ENCODE peak calls at places on chromosomes 1 and 21, in eight cellular contexts. T, Q, Y, V, U, W, H and E are unnamed samples. For H3K4me1, the result is how much of the 10 kb centered on the place peaks cover.

GRCh38 chr1:181516706-181517105 is 33.4 kb downstream of the CACNA1E start:
- DNase-seq in V (no peak), U (no peak), T (no peak), Y (no peak), Q (no peak), W (no peak), H (no peak), E (no peak)

GRCh38 chr1:206082831-206083695 is 30.1 kb downstream of the RHEX start:
- DNase-seq in V (no peak), W (peak), Q (no peak), U (no peak), Y (no peak), T (no peak), H (no peak), E (no peak)

GRCh38 chr1:1858382-1859086 is 32.4 kb downstream of the GNB1 start:
- DNase-seq in Q (peak), W (no peak), Y (peak), T (peak), U (peak), H (peak), V (peak), E (peak)

GRCh38 chr1:178573330-178573729 is 60.4 kb downstream of the TEX35 start:
- DNase-seq in U (no peak), W (no peak), T (no peak), V (no peak), Y (no peak), Q (no peak), H (no peak), E (no peak)

GRCh38 chr21:37532868-37533780 is 166.6 kb downstream of the DYRK1A start:
- DNase-seq in Q (no peak), Y (peak), T (no peak), H (no peak), U (no peak), V (no peak), W (no peak), E (no peak)

GRCh38 chr1:59361766-59362165 is 64.9 kb downstream of the FGGY start:
- DNase-seq in Q (no peak), U (no peak), T (no peak), H (peak), Y (no peak), W (no peak), V (no peak), E (no peak)

GRCh38 chr1:41622402-41622801 is 137.9 kb upstream of the EDN2 start:
- DNase-seq in U (no peak), Y (peak), W (no peak), H (no peak), Q (no peak), T (no peak), V (no peak), E (no peak)

GRCh38 chr1:156368889-156369684 is at the start of gene RHBG:
- DNase-seq in Y (peak), U (peak), Q (no peak), H (peak), V (peak), W (no peak), T (no peak), E (no peak)

GRCh38 chr1:103220503-103221095 is 112.3 kb upstream of the COL11A1 start:
- DNase-seq in V (no peak), Q (no peak), T (no peak), W (no peak), H (no peak), U (no peak), Y (peak), E (no peak)

GRCh38 chr1:91282695-91283420 is 121.8 kb downstream of the HFM1 start:
- DNase-seq in Q (peak), T (peak), H (no peak), W (peak), V (peak), Y (peak), U (no peak), E (peak)

GRCh38 chr1:114116086-114116485 is 37.6 kb downstream of the SYT6 start:
- DNase-seq in V (no peak), U (no peak), Y (no peak), W (no peak), H (no peak), T (no peak), Q (no peak), E (no peak)
- H3K4me1 ChIP-seq in V (under half), U (under half), Y (under half), W (under half), H (under half), T (under half), Q (under half), E (under half)

GRCh38 chr1:173917635-173918493 is 737 bp upstream of the SERPINC1 start:
- DNase-seq in H (no peak), T (no peak), W (no peak), V (no peak), U (no peak), Q (no peak), Y (no peak), E (no peak)
- H3K4me3 ChIP-seq in H (no peak), T (no peak), W (no peak), V (no peak), U (no peak), Q (no peak), Y (no peak), E (no peak)

GRCh38 chr1:9845914-9846313 is 22.1 kb upstream of the CLSTN1 start:
- DNase-seq in U (peak), W (no peak), Q (no peak), T (no peak), H (no peak), V (no peak), Y (no peak), E (no peak)

GRCh38 chr1:9844106-9844505 is 20.3 kb upstream of the CLSTN1 start:
- DNase-seq in T (no peak), Y (no peak), U (no peak), W (no peak), Q (no peak), H (no peak), V (no peak), E (no peak)

GRCh38 chr1:9843576-9843945 is 19.8 kb upstream of the CLSTN1 start:
- DNase-seq in T (no peak), Y (no peak), V (no peak), Q (no peak), W (no peak), H (no peak), U (no peak), E (no peak)

GRCh38 chr1:9842781-9843575 is 19.2 kb upstream of the CLSTN1 start:
- DNase-seq in U (no peak), H (peak), Q (no peak), Y (no peak), T (no peak), W (no peak), V (no peak), E (no peak)

GRCh38 chr1:9844746-9845145 is 21.0 kb upstream of the CLSTN1 start:
- DNase-seq in U (no peak), T (no peak), H (no peak), Q (no peak), Y (no peak), V (no peak), W (no peak), E (no peak)
- H3K4me1 ChIP-seq in U (under half), T (under half), H (half or more), Q (under half), Y (under half), V (under half), W (under half), E (under half)

DNA sequence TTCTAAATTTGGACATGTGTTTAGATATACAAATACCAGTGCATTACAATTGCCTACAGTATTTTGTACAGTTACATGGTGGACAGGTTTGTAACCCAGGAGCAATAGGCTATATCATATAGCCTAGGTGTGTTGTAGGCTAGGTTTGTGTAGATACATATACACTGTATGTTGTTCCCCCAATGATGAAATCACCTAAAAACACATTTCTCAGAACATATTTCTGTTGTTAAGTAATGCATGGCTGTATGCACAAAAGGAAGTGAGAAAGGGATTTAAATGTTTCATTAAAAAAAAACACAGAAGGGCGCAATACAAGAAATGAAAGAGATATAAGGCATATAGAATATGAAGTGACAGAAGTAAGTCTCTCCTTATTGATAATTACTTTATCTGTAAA is 32.0 kb downstream of the S100B start:
- DNase-seq in T (no peak), V (no peak), Q (no peak), Y (no peak), H (no peak), W (no peak), U (no peak), E (no peak)
- H3K4me3 ChIP-seq in T (no peak), V (no peak), Q (no peak), Y (no peak), H (no peak), W (no peak), U (no peak), E (no peak)

GRCh38 chr21:32520885-32521735 is 64.2 kb downstream of the TCP10L start:
- DNase-seq in T (peak), H (peak), V (no peak), Y (peak), U (peak), Q (peak), W (no peak), E (peak)
- H3K4me1 ChIP-seq in T (under half), H (half or more), V (under half), Y (under half), U (under half), Q (under half), W (under half), E (under half)

GRCh38 chr1:66341446-66342089 is 192.4 kb upstream of the SGIP1 start:
- DNase-seq in W (no peak), Q (no peak), H (no peak), Y (no peak), U (no peak), T (no peak), V (no peak), E (no peak)

GRCh38 chr1:66337249-66337648 is 196.7 kb upstream of the SGIP1 start:
- DNase-seq in Q (no peak), Y (no peak), W (no peak), H (no peak), V (no peak), U (no peak), T (no peak), E (no peak)

GRCh38 chr1:66336641-66336991 is 197.3 kb upstream of the SGIP1 start:
- DNase-seq in U (no peak), W (no peak), V (no peak), Q (no peak), H (no peak), T (no peak), Y (no peak), E (no peak)

GRCh38 chr1:66342707-66343106 is 191.2 kb upstream of the SGIP1 start:
- DNase-seq in Y (no peak), U (no peak), Q (no peak), H (no peak), W (no peak), T (no peak), V (no peak), E (no peak)

DNA sequence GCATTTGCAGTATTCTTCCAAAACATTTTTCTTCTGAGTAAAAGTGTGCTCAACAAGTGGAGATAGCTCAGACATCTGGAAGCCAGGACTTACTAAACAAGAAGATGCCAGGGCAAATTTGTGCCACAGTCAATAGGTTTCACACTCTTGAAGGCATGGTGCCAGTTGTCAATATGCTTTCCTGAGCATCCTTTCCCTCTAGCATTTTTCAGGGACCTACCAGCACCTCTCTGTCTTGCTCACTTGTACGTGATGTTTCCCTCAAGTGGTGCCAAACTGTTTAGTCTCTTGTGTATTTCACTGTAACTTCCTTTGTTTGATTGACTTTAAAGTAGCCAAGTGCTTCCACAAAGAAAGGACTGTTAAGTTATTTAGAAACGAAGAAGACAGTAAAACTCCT is 194.0 kb upstream of the SGIP1 start:
- DNase-seq in Y (no peak), H (no peak), T (no peak), V (peak), W (no peak), Q (no peak), U (no peak), E (no peak)
- H3K4me3 ChIP-seq in Y (no peak), H (no peak), T (no peak), V (peak), W (no peak), Q (no peak), U (no peak), E (no peak)

GRCh38 chr1:100378956-100379355 is 26.6 kb downstream of the CDC14A start:
- DNase-seq in V (no peak), H (no peak), W (no peak), Q (no peak), Y (no peak), U (no peak), T (no peak), E (no peak)

GRCh38 chr1:100382657-100383056 is 30.4 kb downstream of the CDC14A start:
- DNase-seq in Q (no peak), V (no peak), T (no peak), Y (no peak), W (no peak), H (no peak), U (no peak), E (no peak)

GRCh38 chr1:100377590-100378361 is 25.5 kb downstream of the CDC14A start:
- DNase-seq in T (no peak), W (no peak), H (no peak), U (no peak), Y (no peak), Q (no peak), V (peak), E (no peak)

GRCh38 chr1:100383743-100384405 is 31.6 kb downstream of the CDC14A start:
- DNase-seq in H (no peak), U (no peak), V (no peak), Y (no peak), Q (no peak), T (no peak), W (no peak), E (no peak)

GRCh38 chr1:100380635-100381034 is 28.3 kb downstream of the CDC14A start:
- DNase-seq in Y (no peak), T (no peak), Q (no peak), U (no peak), V (no peak), W (no peak), H (no peak), E (no peak)
- H3K4me1 ChIP-seq in Y (under half), T (under half), Q (under half), U (under half), V (under half), W (under half), H (under half), E (under half)